ENCODE peak calls at places on chromosomes 7 and 10, in four cellular contexts. Z, T, S and N are unnamed samples. For H3K4me1, the result is how much of the 10 kb centered on the place peaks cover.

GRCh38 chr7:106006906-106007305 is 43.8 kb downstream of the CDHR3 start:
- DNase-seq in S (no peak), T (no peak), Z (no peak), N (no peak)

GRCh38 chr10:13686331-13686752 is 99.6 kb downstream of the PRPF18 start:
- DNase-seq in Z (no peak), S (peak), T (no peak), N (peak)

GRCh38 chr10:67098460-67098859 is 172.6 kb downstream of the LRRTM3 start:
- DNase-seq in S (no peak), T (no peak), Z (no peak), N (no peak)

GRCh38 chr7:1530946-1531262 is 402 bp downstream of the MAFK start:
- DNase-seq in T (no peak), Z (no peak), S (no peak), N (no peak)

GRCh38 chr10:87861953-87862643 is 1.2 kb downstream of the KLLN start:
- DNase-seq in Z (peak), S (peak), T (peak), N (peak)

GRCh38 chr10:88538038-88538437 is 45.1 kb downstream of the RNLS start:
- DNase-seq in Z (no peak), T (no peak), S (peak), N (no peak)

GRCh38 chr7:116554436-116554835 is 29.6 kb downstream of the CAV1 start:
- DNase-seq in T (no peak), S (no peak), Z (no peak), N (no peak)

GRCh38 chr10:12656518-12657142 is 307.3 kb downstream of the CAMK1D start:
- DNase-seq in S (peak), T (no peak), Z (no peak), N (no peak)

GRCh38 chr10:70296406-70296899 is 12.6 kb upstream of the NPFFR1 start:
- DNase-seq in Z (peak), T (peak), S (peak), N (peak)

GRCh38 chr10:59991661-59992060 is 85.3 kb upstream of the CCDC6 start:
- DNase-seq in S (no peak), Z (no peak), T (no peak), N (no peak)

GRCh38 chr10:96672491-96673175 is 47.7 kb downstream of the PIK3AP1 start:
- DNase-seq in Z (no peak), T (no peak), S (no peak), N (no peak)
- H3K27ac ChIP-seq in Z (no peak), T (no peak), S (no peak), N (no peak)

GRCh38 chr10:124265391-124265745 is 153.4 kb downstream of the OAT start:
- DNase-seq in S (no peak), T (no peak), Z (no peak), N (peak)

GRCh38 chr10:124263726-124264125 is 155.0 kb downstream of the OAT start:
- DNase-seq in S (no peak), Z (no peak), T (no peak), N (peak)

GRCh38 chr10:124264711-124265390 is 153.9 kb downstream of the OAT start:
- DNase-seq in Z (no peak), T (no peak), S (no peak), N (no peak)

GRCh38 chr10:124262971-124263370 is 155.8 kb downstream of the OAT start:
- DNase-seq in Z (no peak), T (no peak), S (no peak), N (peak)

GRCh38 chr10:124264271-124264670 is 154.5 kb downstream of the OAT start:
- DNase-seq in S (no peak), Z (no peak), T (no peak), N (no peak)
- H3K4me1 ChIP-seq in S (under half), Z (under half), T (under half), N (under half)

GRCh38 chr7:131212114-131212513 is 115.6 kb upstream of the MKLN1 start:
- DNase-seq in Z (no peak), T (peak), S (peak), N (no peak)

GRCh38 chr7:131210618-131211017 is 117.1 kb upstream of the MKLN1 start:
- DNase-seq in Z (no peak), S (no peak), T (no peak), N (no peak)

GRCh38 chr7:131208777-131209176 is 118.9 kb upstream of the MKLN1 start:
- DNase-seq in S (no peak), T (no peak), Z (no peak), N (no peak)

GRCh38 chr7:131211500-131211899 is 116.2 kb upstream of the MKLN1 start:
- DNase-seq in S (no peak), T (no peak), Z (no peak), N (no peak)
- H3K27ac ChIP-seq in S (no peak), T (no peak), Z (no peak), N (peak)

DNA sequence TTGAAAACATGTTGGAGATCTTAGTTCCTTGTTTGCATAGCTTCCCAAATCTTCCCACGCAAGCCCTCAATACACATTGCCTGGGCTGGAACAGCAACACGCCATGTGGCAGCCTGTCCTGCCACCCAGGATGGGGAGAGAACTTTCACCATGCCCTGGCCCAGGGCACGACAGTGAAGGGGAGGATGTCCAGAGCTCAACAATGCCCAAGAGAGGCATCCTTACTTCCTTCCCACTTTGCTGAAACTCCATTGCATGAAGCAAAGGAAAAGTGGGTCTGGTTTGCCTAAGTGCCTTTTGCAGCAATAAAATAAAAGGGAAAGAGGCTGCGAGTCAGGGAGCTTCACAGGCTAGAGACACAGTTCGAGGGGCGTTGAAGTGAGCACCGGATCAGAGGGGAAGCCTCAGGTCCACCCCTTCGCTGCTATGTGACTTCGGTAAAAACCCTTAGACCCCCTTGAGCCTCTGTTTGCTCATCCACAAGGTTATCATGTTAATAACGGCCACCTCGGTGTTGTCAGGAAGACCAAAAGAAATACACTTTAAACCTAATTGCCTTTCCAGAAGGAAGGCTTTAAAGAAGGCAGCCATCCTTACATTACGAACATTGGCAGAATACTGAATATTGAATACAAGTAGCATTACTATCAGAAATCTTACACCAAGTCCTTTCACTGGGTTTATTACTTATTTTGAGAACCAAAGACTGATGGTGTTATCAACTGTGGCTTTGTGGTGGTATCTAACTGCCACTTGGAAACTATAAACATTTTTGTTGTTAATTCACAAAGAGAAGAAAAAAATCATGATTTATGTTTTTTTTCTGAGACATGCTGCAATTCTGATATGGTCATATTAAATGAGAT is 133.3 kb downstream of the ICA1 start:
- DNase-seq in T (no peak), S (no peak), Z (no peak), N (no peak)
- H3K4me1 ChIP-seq in T (under half), S (under half), Z (under half), N (under half)

GRCh38 chr7:155338632-155339320 is 41.1 kb downstream of the INSIG1 start:
- DNase-seq in Z (no peak), S (no peak), T (no peak), N (no peak)
- H3K27ac ChIP-seq in Z (no peak), S (no peak), T (no peak), N (no peak)

GRCh38 chr7:153320005-153320404 is 560.5 kb downstream of the ACTR3B start:
- DNase-seq in S (no peak), Z (no peak), T (no peak), N (no peak)
- H3K4me1 ChIP-seq in S (under half), Z (under half), T (under half), N (under half)

GRCh38 chr10:7231420-7232414 is 179.1 kb downstream of the SFMBT2 start:
- DNase-seq in S (no peak), T (no peak), Z (no peak), N (no peak)
- H3K27ac ChIP-seq in S (no peak), T (no peak), Z (no peak), N (no peak)

DNA sequence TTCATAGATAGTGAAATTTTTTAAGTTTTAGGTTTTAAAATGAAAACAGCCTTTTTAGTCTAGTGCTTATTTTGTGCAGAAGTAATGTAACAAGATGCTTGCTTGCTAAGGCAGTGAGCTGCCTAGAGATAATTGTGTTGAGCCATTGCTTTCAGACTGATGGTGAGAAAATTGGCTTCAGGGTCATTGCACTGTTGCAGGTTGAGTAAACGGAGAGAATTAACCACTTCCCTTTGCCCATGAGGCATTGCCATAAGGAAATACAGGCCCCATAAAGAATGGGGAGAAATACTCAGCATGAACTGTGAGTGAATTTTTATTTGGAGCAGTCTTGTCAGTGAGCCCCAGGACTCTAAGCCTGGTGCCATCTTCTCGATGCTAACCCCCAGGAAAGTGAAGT is 140.5 kb downstream of the LRRC4 start:
- DNase-seq in T (no peak), Z (no peak), S (no peak), N (no peak)
- H3K4me1 ChIP-seq in T (under half), Z (under half), S (under half), N (under half)

DNA sequence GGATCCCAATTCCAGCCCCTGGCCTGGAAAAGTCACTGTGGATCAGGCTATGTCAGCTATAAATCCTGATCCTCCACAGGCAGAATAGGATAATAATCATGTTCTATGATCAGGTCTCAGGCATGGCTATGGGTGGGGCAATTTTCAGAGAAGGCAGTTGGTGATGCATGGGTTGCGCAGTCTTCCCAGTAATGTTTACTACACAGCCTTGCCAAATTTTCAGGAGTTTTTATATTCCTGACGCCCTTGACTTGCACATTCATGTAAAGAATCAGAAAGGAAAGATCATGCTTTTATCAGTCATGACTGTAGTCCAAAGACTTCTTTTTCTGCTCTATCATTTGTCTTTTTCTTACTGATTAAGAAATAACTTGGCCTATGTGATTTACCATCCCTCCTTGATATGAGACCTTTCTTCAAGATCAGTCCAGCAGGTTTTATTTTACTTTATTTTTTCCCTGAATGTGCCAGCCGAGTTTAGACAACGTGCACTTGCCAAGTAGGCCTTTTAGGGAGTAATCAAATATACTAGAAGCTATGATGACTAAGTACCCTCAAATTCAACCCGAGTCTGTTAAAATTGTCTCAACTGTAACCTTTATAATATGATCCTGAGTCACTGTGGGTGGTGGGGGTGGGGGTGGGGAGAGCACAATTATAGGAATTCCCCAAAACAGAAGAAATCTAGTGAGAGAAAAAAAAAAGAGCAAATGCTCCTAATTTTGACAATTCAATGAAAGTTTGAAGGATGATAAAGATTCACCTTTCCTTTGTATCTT is 31.9 kb downstream of the ARL4A start:
- DNase-seq in T (no peak), Z (no peak), S (peak), N (peak)
- H3K27ac ChIP-seq in T (no peak), Z (peak), S (no peak), N (peak)

GRCh38 chr10:113959383-113959760 is 84.3 kb upstream of the ADRB1 start:
- DNase-seq in S (no peak), T (no peak), Z (no peak), N (peak)

GRCh38 chr10:113960617-113961260 is 82.9 kb upstream of the ADRB1 start:
- DNase-seq in S (no peak), T (no peak), Z (no peak), N (no peak)

GRCh38 chr10:113957013-113957412 is 86.7 kb upstream of the ADRB1 start:
- DNase-seq in Z (no peak), T (no peak), S (peak), N (no peak)

GRCh38 chr10:113961261-113961938 is 82.3 kb upstream of the ADRB1 start:
- DNase-seq in S (no peak), T (no peak), Z (no peak), N (no peak)

DNA sequence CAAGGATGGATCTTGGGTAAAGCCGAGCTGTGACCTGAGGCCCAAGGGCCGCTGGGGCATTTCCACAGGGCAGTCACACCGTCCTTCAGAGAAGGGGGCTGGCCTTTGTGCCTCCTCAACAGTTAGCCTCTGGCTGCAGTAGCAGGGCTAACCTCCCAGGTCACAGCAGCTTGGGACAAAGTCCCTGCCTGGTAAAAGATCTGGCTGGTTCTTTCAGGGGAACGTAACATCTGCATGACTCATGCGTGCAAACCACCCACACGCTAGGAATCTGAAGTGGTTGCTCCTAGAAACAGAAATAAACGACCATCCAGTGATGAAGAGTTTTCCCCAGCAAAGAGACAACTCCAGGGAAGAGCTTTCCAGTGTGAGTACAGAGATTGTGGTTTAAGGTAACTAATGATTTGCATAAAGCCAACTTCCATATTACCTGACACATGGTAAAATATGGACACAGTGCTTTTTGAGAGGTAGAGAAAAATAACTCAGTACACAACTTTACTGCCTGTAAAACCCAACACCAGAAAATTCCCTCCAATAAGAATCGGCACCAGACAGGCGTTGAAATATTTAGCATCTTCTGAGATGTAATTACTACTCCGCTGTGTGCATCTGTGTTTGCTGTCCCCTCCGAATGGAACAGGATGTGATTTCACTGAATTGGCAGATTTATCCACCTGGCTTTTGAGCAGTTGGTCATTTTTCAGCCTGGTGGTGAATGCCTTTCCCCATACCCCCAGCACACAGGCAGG is 84.9 kb upstream of the ADRB1 start:
- DNase-seq in T (no peak), Z (peak), S (peak), N (no peak)
- H3K4me1 ChIP-seq in T (under half), Z (under half), S (under half), N (under half)